ENCODE peak calls at places on chromosomes 6 and 20, in ten cellular contexts. One of them, this sample, is unnamed.

GRCh38 chr6:80607814-80608391 is 501.4 kb downstream of the BCKDHB start:
- DNase-seq in cardiac muscle cell: peak
- DNase-seq in HFF-Myc: peak
- DNase-seq in PC-9: peak
- DNase-seq in Caco-2: no peak
- DNase-seq in body of pancreas: no peak
- DNase-seq in stomach: no peak
- DNase-seq in fibroblast of lung: peak
- DNase-seq in astrocyte of the spinal cord: peak
- DNase-seq in sigmoid colon: no peak
- DNase-seq in this sample: peak

GRCh38 chr6:40413231-40413755 is 173.9 kb downstream of the LRFN2 start:
- DNase-seq in Caco-2: no peak
- DNase-seq in sigmoid colon: peak
- DNase-seq in fibroblast of lung: no peak
- DNase-seq in astrocyte of the spinal cord: peak
- DNase-seq in body of pancreas: no peak
- DNase-seq in cardiac muscle cell: no peak
- DNase-seq in HFF-Myc: no peak
- DNase-seq in PC-9: no peak
- DNase-seq in stomach: no peak
- DNase-seq in this sample: no peak

GRCh38 chr6:91081452-91082067 is 494.7 kb upstream of the MAP3K7 start:
- DNase-seq in Caco-2: peak
- DNase-seq in body of pancreas: no peak
- DNase-seq in astrocyte of the spinal cord: peak
- DNase-seq in fibroblast of lung: peak
- DNase-seq in sigmoid colon: no peak
- DNase-seq in HFF-Myc: peak
- DNase-seq in cardiac muscle cell: peak
- DNase-seq in stomach: no peak
- DNase-seq in PC-9: no peak
- DNase-seq in this sample: peak

GRCh38 chr6:56489559-56489958 is 153.1 kb downstream of the DST start:
- DNase-seq in stomach: no peak
- DNase-seq in sigmoid colon: no peak
- DNase-seq in PC-9: no peak
- DNase-seq in fibroblast of lung: no peak
- DNase-seq in astrocyte of the spinal cord: no peak
- DNase-seq in body of pancreas: no peak
- DNase-seq in Caco-2: no peak
- DNase-seq in cardiac muscle cell: no peak
- DNase-seq in HFF-Myc: no peak
- DNase-seq in this sample: no peak

GRCh38 chr20:63055575-63056235 is 48.9 kb upstream of the BHLHE23 start:
- DNase-seq in body of pancreas: peak
- DNase-seq in astrocyte of the spinal cord: no peak
- DNase-seq in sigmoid colon: peak
- DNase-seq in Caco-2: no peak
- DNase-seq in fibroblast of lung: no peak
- DNase-seq in stomach: no peak
- DNase-seq in cardiac muscle cell: no peak
- DNase-seq in HFF-Myc: no peak
- DNase-seq in PC-9: no peak
- DNase-seq in this sample: no peak

GRCh38 chr6:41451039-41451438 is 95.1 kb upstream of the FOXP4 start:
- DNase-seq in HFF-Myc: no peak
- DNase-seq in cardiac muscle cell: no peak
- DNase-seq in Caco-2: peak
- DNase-seq in fibroblast of lung: no peak
- DNase-seq in body of pancreas: no peak
- DNase-seq in stomach: peak
- DNase-seq in sigmoid colon: no peak
- DNase-seq in astrocyte of the spinal cord: no peak
- DNase-seq in PC-9: no peak
- DNase-seq in this sample: no peak

GRCh38 chr6:126033696-126034095 is 47.4 kb downstream of the TRMT11 start:
- DNase-seq in PC-9: peak
- DNase-seq in stomach: no peak
- DNase-seq in body of pancreas: peak
- DNase-seq in sigmoid colon: peak
- DNase-seq in cardiac muscle cell: peak
- DNase-seq in Caco-2: peak
- DNase-seq in HFF-Myc: peak
- DNase-seq in fibroblast of lung: peak
- DNase-seq in astrocyte of the spinal cord: peak
- DNase-seq in this sample: peak

GRCh38 chr6:125294036-125294435 is 7.7 kb downstream of the HDDC2 start:
- DNase-seq in sigmoid colon: no peak
- DNase-seq in cardiac muscle cell: no peak
- DNase-seq in stomach: no peak
- DNase-seq in Caco-2: no peak
- DNase-seq in PC-9: no peak
- DNase-seq in body of pancreas: no peak
- DNase-seq in astrocyte of the spinal cord: no peak
- DNase-seq in fibroblast of lung: no peak
- DNase-seq in HFF-Myc: no peak
- DNase-seq in this sample: no peak

GRCh38 chr6:85867595-85867994 is 224.9 kb upstream of the SYNCRIP start:
- DNase-seq in astrocyte of the spinal cord: no peak
- DNase-seq in stomach: no peak
- DNase-seq in sigmoid colon: no peak
- DNase-seq in PC-9: no peak
- DNase-seq in cardiac muscle cell: no peak
- DNase-seq in body of pancreas: no peak
- DNase-seq in fibroblast of lung: no peak
- DNase-seq in Caco-2: no peak
- DNase-seq in HFF-Myc: no peak
- DNase-seq in this sample: no peak

GRCh38 chr6:85865665-85866372 is 223.1 kb upstream of the SYNCRIP start:
- DNase-seq in sigmoid colon: no peak
- DNase-seq in astrocyte of the spinal cord: peak
- DNase-seq in HFF-Myc: peak
- DNase-seq in body of pancreas: peak
- DNase-seq in stomach: no peak
- DNase-seq in PC-9: peak
- DNase-seq in cardiac muscle cell: peak
- DNase-seq in Caco-2: no peak
- DNase-seq in fibroblast of lung: peak
- DNase-seq in this sample: peak

GRCh38 chr6:85864453-85865401 is 222.0 kb upstream of the SYNCRIP start:
- DNase-seq in HFF-Myc: no peak
- DNase-seq in sigmoid colon: no peak
- DNase-seq in fibroblast of lung: peak
- DNase-seq in body of pancreas: peak
- DNase-seq in cardiac muscle cell: peak
- DNase-seq in astrocyte of the spinal cord: peak
- DNase-seq in stomach: peak
- DNase-seq in Caco-2: no peak
- DNase-seq in PC-9: no peak
- DNase-seq in this sample: no peak

GRCh38 chr6:85866758-85867401 is 224.2 kb upstream of the SYNCRIP start:
- DNase-seq in Caco-2: no peak
- DNase-seq in sigmoid colon: no peak
- DNase-seq in fibroblast of lung: no peak
- DNase-seq in body of pancreas: no peak
- DNase-seq in HFF-Myc: no peak
- DNase-seq in PC-9: no peak
- DNase-seq in stomach: no peak
- DNase-seq in cardiac muscle cell: no peak
- DNase-seq in astrocyte of the spinal cord: no peak
- DNase-seq in this sample: no peak

DNA sequence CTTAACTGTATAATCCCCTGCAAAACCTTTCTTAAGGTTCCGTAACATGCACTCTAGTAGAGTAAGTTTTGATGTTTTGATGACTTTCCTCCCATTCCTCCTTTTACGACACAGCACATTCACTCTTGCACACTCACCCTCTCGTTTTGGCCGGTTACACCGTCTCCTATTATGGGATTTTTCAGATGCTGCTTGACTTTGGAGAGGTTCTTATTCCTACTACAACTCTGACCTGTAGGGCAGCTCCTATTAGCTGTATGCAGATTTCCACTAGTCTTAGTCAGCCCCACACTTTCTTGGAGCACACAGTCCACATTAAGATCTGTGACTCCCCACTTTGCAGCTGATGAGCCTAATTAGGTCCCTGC is 223.7 kb upstream of the SYNCRIP start:
- DNase-seq in astrocyte of the spinal cord: no peak
- DNase-seq in fibroblast of lung: peak
- DNase-seq in body of pancreas: no peak
- DNase-seq in stomach: no peak
- DNase-seq in sigmoid colon: no peak
- DNase-seq in cardiac muscle cell: peak
- DNase-seq in Caco-2: no peak
- DNase-seq in HFF-Myc: no peak
- DNase-seq in PC-9: no peak
- DNase-seq in this sample: no peak
- H3K4me3 ChIP-seq in astrocyte of the spinal cord: peak
- H3K4me3 ChIP-seq in fibroblast of lung: peak
- H3K4me3 ChIP-seq in body of pancreas: no peak
- H3K4me3 ChIP-seq in stomach: peak
- H3K4me3 ChIP-seq in sigmoid colon: peak
- H3K4me3 ChIP-seq in cardiac muscle cell: no peak
- H3K4me3 ChIP-seq in Caco-2: no peak
- H3K4me3 ChIP-seq in HFF-Myc: no peak
- H3K4me3 ChIP-seq in PC-9: no peak
- H3K4me3 ChIP-seq in this sample: peak

GRCh38 chr6:71367763-71368162 is 79.2 kb downstream of the OGFRL1 start:
- DNase-seq in body of pancreas: no peak
- DNase-seq in astrocyte of the spinal cord: no peak
- DNase-seq in cardiac muscle cell: no peak
- DNase-seq in HFF-Myc: no peak
- DNase-seq in Caco-2: no peak
- DNase-seq in fibroblast of lung: peak
- DNase-seq in sigmoid colon: no peak
- DNase-seq in stomach: no peak
- DNase-seq in PC-9: no peak
- DNase-seq in this sample: no peak

GRCh38 chr6:71373943-71374342 is 85.3 kb downstream of the OGFRL1 start:
- DNase-seq in cardiac muscle cell: peak
- DNase-seq in PC-9: no peak
- DNase-seq in body of pancreas: no peak
- DNase-seq in Caco-2: no peak
- DNase-seq in HFF-Myc: no peak
- DNase-seq in astrocyte of the spinal cord: no peak
- DNase-seq in stomach: no peak
- DNase-seq in sigmoid colon: no peak
- DNase-seq in fibroblast of lung: no peak
- DNase-seq in this sample: no peak

GRCh38 chr6:71364910-71365542 is 76.4 kb downstream of the OGFRL1 start:
- DNase-seq in Caco-2: no peak
- DNase-seq in fibroblast of lung: no peak
- DNase-seq in HFF-Myc: no peak
- DNase-seq in sigmoid colon: no peak
- DNase-seq in body of pancreas: no peak
- DNase-seq in astrocyte of the spinal cord: peak
- DNase-seq in cardiac muscle cell: no peak
- DNase-seq in PC-9: no peak
- DNase-seq in stomach: no peak
- DNase-seq in this sample: no peak

DNA sequence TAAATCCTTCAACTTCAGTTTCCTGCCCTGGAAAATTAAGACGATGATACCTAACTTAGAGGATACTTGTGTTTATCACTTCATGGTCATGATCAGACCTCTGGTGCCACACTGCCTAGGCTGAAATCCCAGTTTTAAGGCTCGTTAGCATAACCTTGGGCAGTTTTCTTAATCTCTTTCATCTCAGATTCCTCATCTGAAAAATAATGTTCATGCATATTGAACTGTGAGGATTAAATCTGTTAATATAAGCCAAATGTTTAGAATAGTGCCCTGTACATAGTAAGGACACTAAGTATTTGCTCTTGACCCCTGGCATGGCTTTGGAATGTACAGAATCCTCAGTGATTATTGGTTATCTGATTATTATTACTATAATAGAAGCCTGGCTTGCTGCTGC is 79.7 kb downstream of the OGFRL1 start:
- DNase-seq in sigmoid colon: no peak
- DNase-seq in HFF-Myc: no peak
- DNase-seq in fibroblast of lung: no peak
- DNase-seq in stomach: no peak
- DNase-seq in PC-9: no peak
- DNase-seq in cardiac muscle cell: no peak
- DNase-seq in body of pancreas: no peak
- DNase-seq in Caco-2: no peak
- DNase-seq in astrocyte of the spinal cord: no peak
- DNase-seq in this sample: no peak
- TF ChIP-seq CTCF in sigmoid colon: no peak
- TF ChIP-seq CTCF in HFF-Myc: no peak
- TF ChIP-seq CTCF in fibroblast of lung: no peak
- TF ChIP-seq CTCF in stomach: no peak
- TF ChIP-seq CTCF in PC-9: no peak
- TF ChIP-seq CTCF in cardiac muscle cell: no peak
- TF ChIP-seq CTCF in body of pancreas: no peak
- TF ChIP-seq CTCF in Caco-2: no peak
- TF ChIP-seq CTCF in astrocyte of the spinal cord: no peak
- TF ChIP-seq CTCF in this sample: no peak

GRCh38 chr20:17964073-17964472 is 4.5 kb downstream of the SNX5 start:
- DNase-seq in stomach: no peak
- DNase-seq in fibroblast of lung: no peak
- DNase-seq in cardiac muscle cell: no peak
- DNase-seq in HFF-Myc: no peak
- DNase-seq in astrocyte of the spinal cord: no peak
- DNase-seq in Caco-2: no peak
- DNase-seq in PC-9: no peak
- DNase-seq in body of pancreas: no peak
- DNase-seq in sigmoid colon: no peak
- DNase-seq in this sample: no peak
- H3K4me3 ChIP-seq in stomach: no peak
- H3K4me3 ChIP-seq in fibroblast of lung: no peak
- H3K4me3 ChIP-seq in cardiac muscle cell: no peak
- H3K4me3 ChIP-seq in HFF-Myc: peak
- H3K4me3 ChIP-seq in astrocyte of the spinal cord: no peak
- H3K4me3 ChIP-seq in Caco-2: no peak
- H3K4me3 ChIP-seq in PC-9: no peak
- H3K4me3 ChIP-seq in body of pancreas: no peak
- H3K4me3 ChIP-seq in sigmoid colon: no peak
- H3K4me3 ChIP-seq in this sample: no peak

DNA sequence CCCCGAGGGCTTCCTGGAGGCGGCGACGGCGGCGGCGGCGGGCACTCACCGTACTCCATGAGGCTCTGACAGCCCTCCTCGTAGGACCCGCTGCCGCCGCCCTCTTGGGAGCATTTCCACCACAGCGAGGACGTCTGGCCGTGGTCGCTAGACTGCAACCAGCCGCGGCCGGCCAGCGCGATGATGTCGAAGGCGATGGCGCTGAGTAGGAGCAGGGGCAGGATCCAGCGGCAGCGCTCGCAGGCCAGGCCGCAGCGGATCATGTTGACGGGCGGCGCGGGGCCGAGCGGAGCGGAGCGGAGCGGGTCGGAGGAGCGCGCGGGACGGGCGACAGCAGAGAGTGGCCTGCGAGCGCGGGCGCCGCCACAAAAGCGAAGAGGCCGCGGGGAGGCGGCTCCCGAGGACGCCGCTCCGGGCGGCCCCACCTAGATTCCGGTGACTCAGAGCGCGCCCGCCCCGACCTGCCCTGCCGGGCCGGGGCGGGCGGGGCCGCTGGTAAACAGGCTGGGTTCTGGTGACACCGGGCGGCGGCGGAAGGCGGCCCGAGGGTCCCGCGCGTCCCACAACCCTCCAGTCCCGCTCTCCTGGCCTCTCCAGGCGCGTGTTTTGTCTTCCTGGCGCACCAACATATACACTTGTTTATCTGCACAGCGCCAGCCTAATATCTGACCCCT is at the start of gene PERP:
- DNase-seq in astrocyte of the spinal cord: peak
- DNase-seq in sigmoid colon: peak
- DNase-seq in cardiac muscle cell: peak
- DNase-seq in body of pancreas: peak
- DNase-seq in fibroblast of lung: peak
- DNase-seq in HFF-Myc: no peak
- DNase-seq in stomach: peak
- DNase-seq in PC-9: peak
- DNase-seq in Caco-2: peak
- DNase-seq in this sample: no peak
- TF ChIP-seq CTCF in astrocyte of the spinal cord: no peak
- TF ChIP-seq CTCF in sigmoid colon: no peak
- TF ChIP-seq CTCF in cardiac muscle cell: no peak
- TF ChIP-seq CTCF in body of pancreas: no peak
- TF ChIP-seq CTCF in fibroblast of lung: no peak
- TF ChIP-seq CTCF in HFF-Myc: no peak
- TF ChIP-seq CTCF in stomach: no peak
- TF ChIP-seq CTCF in PC-9: no peak
- TF ChIP-seq CTCF in Caco-2: no peak
- TF ChIP-seq CTCF in this sample: no peak

This sample was measured in astrocyte of the cerebellum.